ENCODE peak calls at places on chromosomes 2 and 18, in five cellular contexts. R, V, A, Q and Y are unnamed samples.

GRCh38 chr2:79180092-79180491 is 20.5 kb upstream of the REG3A start:
- DNase-seq in R (peak; percentile 21), V (no peak), A (no peak), Q (no peak), Y (no peak)

GRCh38 chr2:119137502-119137901 is 21.0 kb downstream of the C1QL2 start:
- DNase-seq in R (no peak), V (no peak), A (no peak), Q (no peak), Y (no peak)

GRCh38 chr2:216713691-216714411 is 18.5 kb upstream of the IGFBP5 start:
- DNase-seq in R (no peak), V (peak; percentile 62), A (peak; percentile 90), Q (peak; percentile 94), Y (peak; percentile 37)

GRCh38 chr18:46278481-46279465 is 174.6 kb downstream of the HAUS1 start:
- DNase-seq in R (no peak), V (peak; percentile 62), A (peak; percentile 93), Q (peak; percentile 77), Y (no peak)

GRCh38 chr18:29147944-29148343 is 971.0 kb upstream of the CDH2 start:
- DNase-seq in R (peak; percentile 7), V (no peak), A (peak; percentile 74), Q (peak; percentile 78), Y (peak; percentile 19)

GRCh38 chr2:174510583-174511189 is 23.9 kb upstream of the GPR155 start:
- DNase-seq in R (peak; percentile 62), V (no peak), A (peak; percentile 32), Q (no peak), Y (no peak)

GRCh38 chr2:71876542-71877451 is 270.9 kb downstream of the CYP26B1 start:
- DNase-seq in R (no peak), V (no peak), A (no peak), Q (peak; percentile 64), Y (no peak)

GRCh38 chr2:158619496-158619895 is 162.7 kb downstream of the PKP4 start:
- DNase-seq in R (peak; percentile 7), V (no peak), A (peak; percentile 67), Q (peak; percentile 34), Y (no peak)

GRCh38 chr2:47029737-47030524 is 114.3 kb upstream of the MCFD2 start:
- DNase-seq in R (no peak), V (no peak), A (no peak), Q (no peak), Y (no peak)

GRCh38 chr2:190847504-190848201 is 33.0 kb upstream of the GLS start:
- DNase-seq in R (no peak), V (no peak), A (peak; percentile 81), Q (peak; percentile 72), Y (no peak)

GRCh38 chr18:67618061-67618460 is 101.5 kb upstream of the DSEL start:
- DNase-seq in R (no peak), V (no peak), A (no peak), Q (no peak), Y (no peak)

GRCh38 chr2:64062840-64063239 is 43.6 kb upstream of the VPS54 start:
- DNase-seq in R (no peak), V (no peak), A (peak; percentile 50), Q (peak; percentile 22), Y (no peak)

GRCh38 chr2:95025406-95026319 is at the start of gene MAL:
- DNase-seq in R (peak; percentile 31), V (no peak), A (no peak), Q (no peak), Y (no peak)

GRCh38 chr2:95023222-95023597 is 2.3 kb upstream of the MAL start:
- DNase-seq in R (no peak), V (no peak), A (no peak), Q (no peak), Y (no peak)

GRCh38 chr2:95026471-95027368 is 1.2 kb downstream of the MAL start:
- DNase-seq in R (no peak), V (no peak), A (no peak), Q (no peak), Y (no peak)

GRCh38 chr2:95024306-95024880 is 1.1 kb upstream of the MAL start:
- DNase-seq in R (no peak), V (no peak), A (no peak), Q (no peak), Y (no peak)

GRCh38 chr2:95024960-95025405 is 525 bp upstream of the MAL start:
- DNase-seq in R (no peak), V (no peak), A (no peak), Q (no peak), Y (no peak)
- H3K4me3 ChIP-seq in R (no peak overlapping the region), V (no peak overlapping the region), A (no peak overlapping the region), Q (no peak overlapping the region), Y (no peak overlapping the region)

GRCh38 chr2:192775011-192775410 is 580.3 kb upstream of the TMEFF2 start:
- DNase-seq in R (no peak), V (no peak), A (no peak), Q (no peak), Y (no peak)

GRCh38 chr2:192773044-192773443 is 578.3 kb upstream of the TMEFF2 start:
- DNase-seq in R (no peak), V (no peak), A (no peak), Q (no peak), Y (no peak)

GRCh38 chr2:192775461-192776262 is 580.9 kb upstream of the TMEFF2 start:
- DNase-seq in R (no peak), V (no peak), A (no peak), Q (no peak), Y (no peak)
- H3K4me3 ChIP-seq in R (no peak overlapping the region), V (no peak overlapping the region), A (no peak overlapping the region), Q (no peak overlapping the region), Y (no peak overlapping the region)

DNA sequence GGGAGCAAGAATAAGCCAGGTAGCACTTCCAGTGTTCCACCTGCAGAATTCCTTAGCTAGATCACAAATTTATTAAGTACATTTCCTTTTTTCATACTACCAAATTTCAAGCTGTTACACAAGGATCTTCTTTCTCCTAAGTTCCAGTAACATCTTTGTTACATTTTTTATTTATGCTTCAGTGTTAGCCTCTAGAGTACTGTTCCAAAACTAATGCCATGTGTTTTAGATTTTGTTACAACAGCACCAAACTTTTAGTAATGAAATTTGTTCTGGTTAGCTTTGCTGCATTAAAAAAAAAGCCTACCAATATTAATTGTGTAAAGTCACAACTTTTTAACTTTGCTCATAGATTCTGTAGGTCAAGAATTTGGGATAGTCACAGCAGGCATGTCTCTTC is 161.1 kb downstream of the CAMKMT start:
- DNase-seq in R (no peak), V (no peak), A (no peak), Q (peak; percentile 57), Y (no peak)
- H3K4me3 ChIP-seq in R (no peak overlapping the region), V (no peak overlapping the region), A (no peak overlapping the region), Q (no peak overlapping the region), Y (no peak overlapping the region)

GRCh38 chr2:196266855-196267254 is 95.5 kb upstream of the STK17B start:
- DNase-seq in R (no peak), V (no peak), A (peak; percentile 62), Q (no peak), Y (peak; percentile 22)

GRCh38 chr2:196268538-196269338 is 97.4 kb upstream of the STK17B start:
- DNase-seq in R (no peak), V (peak; percentile 61), A (peak; percentile 71), Q (no peak), Y (no peak)

GRCh38 chr2:196266351-196266750 is 95.0 kb upstream of the STK17B start:
- DNase-seq in R (no peak), V (no peak), A (no peak), Q (no peak), Y (no peak)

GRCh38 chr2:196271786-196272185 is 100.4 kb upstream of the STK17B start:
- DNase-seq in R (no peak), V (no peak), A (no peak), Q (no peak), Y (no peak)

DNA sequence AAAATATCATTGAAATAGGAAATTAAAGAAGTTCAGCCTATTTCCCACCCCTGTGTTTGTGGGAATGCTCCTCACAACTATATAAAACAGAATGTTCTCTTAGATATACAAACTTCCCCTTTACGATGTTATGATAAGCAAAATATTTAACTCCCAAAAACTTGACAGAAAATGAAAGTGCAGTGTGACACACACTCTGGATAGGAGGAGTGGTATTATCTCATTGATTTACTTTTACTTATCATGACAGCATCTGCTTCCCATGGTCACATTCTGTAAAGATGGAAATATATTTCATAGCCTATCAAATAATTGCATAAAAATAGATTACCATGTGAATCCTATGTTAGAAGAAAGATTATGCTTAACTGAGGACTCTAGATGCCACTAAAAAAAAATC is 96.6 kb upstream of the STK17B start:
- DNase-seq in R (no peak), V (no peak), A (peak; percentile 50), Q (no peak), Y (no peak)
- H3K4me3 ChIP-seq in R (no peak overlapping the region), V (no peak overlapping the region), A (no peak overlapping the region), Q (no peak overlapping the region), Y (no peak overlapping the region)

GRCh38 chr18:5456577-5457466 is 87.0 kb downstream of the EPB41L3 start:
- DNase-seq in R (peak; percentile 81), V (peak; percentile 67), A (peak; percentile 84), Q (peak; percentile 42), Y (no peak)
- H3K4me3 ChIP-seq in R (no peak overlapping the region), V (no peak overlapping the region), A (peak overlapping the region; percentile 46), Q (peak overlapping the region; percentile 33), Y (no peak overlapping the region)

GRCh38 chr2:165791811-165792454 is 2.1 kb downstream of the GALNT3 start:
- DNase-seq in R (no peak), V (no peak), A (peak; percentile 56), Q (peak; percentile 5), Y (no peak)
- H3K4me3 ChIP-seq in R (no peak overlapping the region), V (no peak overlapping the region), A (no peak overlapping the region), Q (no peak overlapping the region), Y (no peak overlapping the region)